ENCODE peak calls at places on chromosomes 2 and 18, in five cellular contexts. I, N, R, E and Q are unnamed samples.

GRCh38 chr2:164910091-164910899 is 45.0 kb downstream of the SLC38A11 start:
- DNase-seq in E (no peak), I (peak; percentile 41), R (peak; percentile 55), N (no peak), Q (peak; percentile 94)

GRCh38 chr18:36624451-36625167 is 204.2 kb downstream of the TPGS2 start:
- DNase-seq in E (no peak), N (no peak), I (no peak), R (no peak), Q (no peak)

GRCh38 chr18:58865714-58866113 is 1.0 kb downstream of the ZNF532 start:
- DNase-seq in I (no peak), E (no peak), N (no peak), R (no peak), Q (no peak)

GRCh38 chr2:65153515-65153914 is 23.6 kb upstream of the RAB1A start:
- DNase-seq in I (no peak), E (no peak), N (no peak), R (no peak), Q (no peak)

GRCh38 chr2:19775838-19776237 is 125.9 kb downstream of the TTC32 start:
- DNase-seq in I (peak; percentile 82), R (no peak), N (no peak), E (no peak), Q (peak; percentile 51)

GRCh38 chr2:142291964-142292363 is 161.1 kb upstream of the LRP1B start:
- DNase-seq in I (no peak), N (no peak), R (no peak), E (no peak), Q (peak; percentile 45)

GRCh38 chr2:96386470-96386869 is 50.9 kb downstream of the NCAPH start:
- DNase-seq in R (no peak), I (no peak), E (no peak), N (no peak), Q (peak; percentile 15)

GRCh38 chr2:170228429-170228828 is 50.5 kb downstream of the MYO3B start:
- DNase-seq in R (no peak), I (no peak), E (no peak), N (no peak), Q (no peak)

GRCh38 chr2:216216951-216217903 is 108.1 kb downstream of the XRCC5 start:
- DNase-seq in N (no peak), R (no peak), E (no peak), I (peak; percentile 55), Q (peak; percentile 49)

GRCh38 chr2:84031312-84031711 is 427.8 kb downstream of the SUCLG1 start:
- DNase-seq in E (no peak), N (no peak), I (no peak), R (no peak), Q (no peak)

GRCh38 chr2:19556648-19557047 is 198.2 kb upstream of the OSR1 start:
- DNase-seq in I (no peak), E (no peak), N (no peak), R (no peak), Q (no peak)

GRCh38 chr2:64145760-64146159 is 1.5 kb upstream of the PELI1 start:
- DNase-seq in E (no peak), I (no peak), R (no peak), N (no peak), Q (no peak)

GRCh38 chr2:182827182-182827879 is 39.1 kb downstream of the FRZB start:
- DNase-seq in N (no peak), I (no peak), E (no peak), R (no peak), Q (peak; percentile 53)

GRCh38 chr2:98773169-98773568 is 42.2 kb upstream of the MGAT4A start:
- DNase-seq in R (no peak), E (no peak), I (no peak), N (no peak), Q (no peak)

GRCh38 chr2:97707428-97708380 is 5.7 kb upstream of the ZAP70 start:
- DNase-seq in N (no peak), I (no peak), R (no peak), E (peak; percentile 61), Q (no peak)

GRCh38 chr2:236672606-236673005 is 103.0 kb downstream of the ACKR3 start:
- DNase-seq in N (no peak), R (no peak), I (no peak), E (no peak), Q (no peak)

GRCh38 chr2:61423714-61424113 is 47.2 kb downstream of the USP34 start:
- DNase-seq in E (no peak), R (no peak), I (peak; percentile 70), N (no peak), Q (peak; percentile 49)

DNA sequence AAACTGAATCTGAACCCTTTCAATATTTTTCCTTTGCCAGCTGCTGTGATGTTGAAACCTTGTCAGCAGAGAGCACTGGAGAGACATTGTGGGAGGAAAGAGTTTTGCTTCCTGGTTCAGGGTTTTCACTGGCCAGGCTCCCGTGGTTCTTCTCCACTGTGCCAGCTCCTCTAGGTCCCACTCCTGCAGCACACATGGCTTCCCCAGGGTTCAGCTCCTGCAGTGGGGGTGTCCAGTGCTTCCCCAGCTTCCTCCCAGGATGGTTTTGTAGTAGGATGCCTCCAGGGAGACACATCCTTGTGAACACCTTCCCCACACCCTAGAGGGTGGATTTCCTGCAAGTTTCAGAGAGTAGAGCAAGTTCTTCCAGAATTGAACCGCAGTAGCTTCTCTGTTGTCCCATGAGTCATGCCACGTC is 24.0 kb upstream of the SULT1C3 start:
- DNase-seq in R (peak; percentile 29), N (no peak), I (peak; percentile 41), E (peak; percentile 46), Q (peak; percentile 83)
- TF ChIP-seq CTCF in R (peak; percentile 81), N (peak; percentile 44), I (peak; percentile 30), E (peak; percentile 36), Q (peak; percentile 82)

DNA sequence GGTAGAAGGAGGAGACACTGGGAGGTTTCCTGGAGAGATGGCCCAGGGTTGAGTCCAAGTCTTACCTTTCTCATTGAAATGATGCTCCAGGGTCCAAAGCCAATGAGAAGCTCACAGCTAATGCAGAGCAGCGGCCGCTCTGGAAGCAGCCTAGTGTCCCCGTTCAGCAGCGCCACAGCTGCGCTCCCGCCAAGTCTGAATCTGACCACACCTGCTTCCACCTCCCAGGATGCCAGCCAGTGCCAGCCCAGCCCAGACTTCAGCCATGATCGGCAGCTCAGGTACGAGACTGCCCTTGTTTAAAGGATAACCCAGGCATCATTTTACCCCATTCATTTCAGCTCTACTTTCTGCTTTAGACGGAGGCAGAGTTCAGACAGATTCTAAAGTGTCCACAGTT is 11.9 kb upstream of the RPL31 start:
- DNase-seq in N (no peak), R (no peak), I (no peak), E (no peak), Q (no peak)
- TF ChIP-seq CTCF in N (no peak), R (no peak), I (no peak), E (no peak), Q (no peak)

DNA sequence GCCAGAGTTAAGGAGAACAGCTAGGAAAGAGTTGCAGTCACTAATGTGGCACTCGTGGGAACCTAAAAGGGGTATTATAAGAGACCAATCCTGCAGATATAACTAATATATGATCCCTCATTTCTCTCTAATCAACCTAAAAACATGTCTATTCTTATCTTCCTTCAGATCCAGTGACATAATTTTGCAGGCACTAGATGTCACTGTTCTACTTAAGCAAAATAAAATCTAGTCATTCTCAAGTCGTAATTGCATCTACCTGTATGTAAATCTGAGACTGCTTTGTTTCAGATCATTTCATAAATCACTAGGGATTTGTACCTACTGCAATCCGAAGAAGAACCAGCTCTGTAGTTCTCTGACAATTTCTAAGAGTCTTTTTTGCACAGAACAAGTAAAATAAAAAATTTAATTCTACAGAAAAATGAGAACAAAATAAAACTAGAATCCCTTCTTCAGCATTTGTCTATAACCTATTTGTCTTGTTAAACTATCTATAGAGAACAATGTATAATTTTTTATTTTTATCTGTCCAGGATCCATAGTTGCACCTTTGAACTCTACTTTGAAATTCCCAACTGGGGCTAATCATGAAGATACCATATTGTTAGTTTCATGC is 56.5 kb upstream of the ERBB4 start:
- DNase-seq in I (peak; percentile 17), N (no peak), R (peak; percentile 3), E (no peak), Q (peak; percentile 56)
- TF ChIP-seq CTCF in I (peak; percentile 16), N (no peak), R (peak; percentile 29), E (no peak), Q (peak; percentile 44)

GRCh38 chr2:172090947-172091625 is 5.8 kb downstream of the DLX1 start:
- DNase-seq in I (no peak), N (no peak), R (no peak), E (no peak), Q (no peak)

GRCh38 chr2:172088245-172089004 is 3.1 kb downstream of the DLX1 start:
- DNase-seq in I (no peak), N (no peak), E (no peak), R (no peak), Q (no peak)

GRCh38 chr2:172089005-172089504 is 3.7 kb downstream of the DLX1 start:
- DNase-seq in E (no peak), N (no peak), R (no peak), I (no peak), Q (no peak)

GRCh38 chr2:172090044-172090946 is 5.0 kb downstream of the DLX1 start:
- DNase-seq in R (no peak), I (no peak), E (no peak), N (no peak), Q (no peak)

DNA sequence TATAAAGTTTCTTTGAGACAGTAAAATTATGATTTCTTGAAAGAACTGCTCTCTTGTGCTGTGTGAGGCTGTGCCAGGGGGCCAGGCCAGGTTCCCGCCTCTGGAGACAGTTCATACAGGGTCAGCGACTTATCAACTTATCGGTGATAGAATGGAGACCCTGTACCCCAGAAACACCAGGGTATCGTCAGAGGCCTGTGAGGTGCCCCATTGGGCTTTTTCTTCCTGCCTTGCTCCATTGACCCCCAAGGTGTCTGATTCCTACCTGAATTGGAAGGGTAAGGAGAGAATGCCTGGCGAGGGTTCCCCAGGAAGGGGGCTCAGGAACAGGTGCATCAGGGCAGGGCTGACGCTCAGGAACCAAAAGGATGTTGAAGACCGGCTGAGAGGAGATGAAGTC is 4.3 kb downstream of the DLX1 start:
- DNase-seq in E (no peak), N (no peak), I (no peak), R (no peak), Q (no peak)
- TF ChIP-seq CTCF in E (no peak), N (no peak), I (no peak), R (no peak), Q (no peak)

DNA sequence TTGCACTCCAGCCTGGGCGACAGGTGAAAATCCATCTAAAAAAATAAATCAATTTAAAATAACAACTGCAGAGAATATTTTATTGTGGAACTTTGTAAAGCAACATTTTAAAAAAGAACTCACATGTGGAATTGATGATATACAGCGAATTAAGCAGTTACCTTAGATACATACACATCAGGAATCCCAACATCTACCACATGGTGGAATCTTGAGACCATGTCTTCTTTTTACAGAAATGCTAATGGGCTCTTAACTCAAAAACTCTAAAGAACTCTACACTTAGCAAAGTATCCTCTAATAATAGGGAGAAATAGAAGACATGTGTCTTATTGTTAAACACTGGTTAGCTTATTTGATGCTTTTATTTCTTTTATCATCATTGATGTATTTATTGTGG is 373.6 kb downstream of the CDH7 start:
- DNase-seq in I (no peak), N (no peak), E (no peak), R (no peak), Q (no peak)
- TF ChIP-seq CTCF in I (no peak), N (no peak), E (no peak), R (no peak), Q (no peak)